ENCODE peak calls at places on chromosomes 6 and 20, in seven cellular contexts. N, H, R, J, M, B and Z are unnamed samples.

GRCh38 chr6:108876929-108877775 is 28.9 kb downstream of the ARMC2 start:
- DNase-seq in N (peak), H (no peak), R (peak), J (peak), M (peak), B (no peak), Z (no peak)

GRCh38 chr6:169780571-169781091 is 29.2 kb downstream of the ERMARD start:
- DNase-seq in N (peak), H (no peak), R (no peak), J (no peak), M (no peak), B (no peak), Z (peak)

GRCh38 chr6:143598466-143599080 is 79.2 kb upstream of the PHACTR2 start:
- DNase-seq in N (no peak), H (no peak), R (no peak), J (peak), M (no peak), B (no peak), Z (no peak)

GRCh38 chr20:44582321-44583025 is at the start of gene PKIG:
- DNase-seq in N (peak), H (no peak), R (peak), J (no peak), M (peak), B (no peak), Z (no peak)

GRCh38 chr6:98116513-98116912 is 717.9 kb upstream of the POU3F2 start:
- DNase-seq in N (no peak), H (no peak), R (no peak), J (no peak), M (no peak), B (no peak), Z (no peak)

GRCh38 chr20:46348231-46348803 is 40.0 kb upstream of the CDH22 start:
- DNase-seq in N (peak), H (peak), R (peak), J (no peak), M (peak), B (no peak), Z (no peak)

GRCh38 chr6:83824388-83824801 is 28.8 kb upstream of the RIPPLY2 start:
- DNase-seq in N (peak), H (no peak), R (peak), J (no peak), M (no peak), B (no peak), Z (no peak)

GRCh38 chr20:62742550-62742949 is 33.9 kb downstream of the NTSR1 start:
- DNase-seq in N (no peak), H (no peak), R (no peak), J (peak), M (no peak), B (no peak), Z (no peak)

GRCh38 chr20:54061106-54061881 is 9.1 kb downstream of the BCAS1 start:
- DNase-seq in N (peak), H (no peak), R (peak), J (no peak), M (peak), B (no peak), Z (no peak)

GRCh38 chr6:76162811-76163210 is 90.3 kb upstream of the IMPG1 start:
- DNase-seq in N (no peak), H (no peak), R (no peak), J (no peak), M (no peak), B (no peak), Z (no peak)

GRCh38 chr6:158377866-158378265 is 65.6 kb downstream of the TULP4 start:
- DNase-seq in N (peak), H (no peak), R (peak), J (no peak), M (no peak), B (no peak), Z (no peak)

GRCh38 chr20:44714701-44715494 is at the start of gene CCN5:
- DNase-seq in N (peak), H (peak), R (peak), J (peak), M (peak), B (no peak), Z (peak)

GRCh38 chr6:12026120-12026519 is 14.0 kb downstream of the HIVEP1 start:
- DNase-seq in N (no peak), H (no peak), R (no peak), J (no peak), M (no peak), B (no peak), Z (no peak)

GRCh38 chr6:16754864-16755263 is 6.4 kb downstream of the ATXN1 start:
- DNase-seq in N (no peak), H (no peak), R (no peak), J (no peak), M (no peak), B (no peak), Z (no peak)

GRCh38 chr20:35742741-35743523 is 872 bp upstream of the RBM39 start:
- DNase-seq in N (peak), H (peak), R (peak), J (no peak), M (no peak), B (no peak), Z (no peak)

GRCh38 chr20:36251426-36251825 is 15.1 kb downstream of the AAR2 start:
- DNase-seq in N (no peak), H (no peak), R (no peak), J (no peak), M (no peak), B (no peak), Z (no peak)

GRCh38 chr20:59603727-59604608 is at the start of gene PHACTR3:
- DNase-seq in N (no peak), H (no peak), R (no peak), J (peak), M (no peak), B (no peak), Z (no peak)

GRCh38 chr6:14231546-14232280 is 114.1 kb downstream of the CD83 start:
- DNase-seq in N (no peak), H (no peak), R (peak), J (no peak), M (no peak), B (no peak), Z (no peak)

GRCh38 chr6:16769986-16770376 is 8.7 kb upstream of the ATXN1 start:
- DNase-seq in N (peak), H (peak), R (peak), J (no peak), M (peak), B (no peak), Z (no peak)

GRCh38 chr6:165913676-165914570 is 250.9 kb upstream of the PDE10A start:
- DNase-seq in N (peak), H (no peak), R (no peak), J (no peak), M (no peak), B (no peak), Z (no peak)

GRCh38 chr6:70423189-70424133 is 10.2 kb downstream of the FAM135A start:
- DNase-seq in N (no peak), H (no peak), R (no peak), J (no peak), M (no peak), B (no peak), Z (no peak)

GRCh38 chr6:87702589-87702945 is 534 bp upstream of the AKIRIN2 start:
- DNase-seq in N (peak), H (no peak), R (peak), J (no peak), M (no peak), B (no peak), Z (no peak)

GRCh38 chr6:707576-708236 is 14.8 kb upstream of the EXOC2 start:
- DNase-seq in N (peak), H (no peak), R (no peak), J (no peak), M (no peak), B (no peak), Z (no peak)

GRCh38 chr6:45679631-45680030 is 301.9 kb upstream of the SUPT3H start:
- DNase-seq in N (no peak), H (no peak), R (no peak), J (no peak), M (no peak), B (no peak), Z (no peak)

GRCh38 chr6:121460170-121460569 is 24.7 kb downstream of the GJA1 start:
- DNase-seq in N (no peak), H (no peak), R (no peak), J (no peak), M (no peak), B (no peak), Z (no peak)

GRCh38 chr6:37867756-37868446 is 48.4 kb downstream of the ZFAND3 start:
- DNase-seq in N (no peak), H (no peak), R (no peak), J (no peak), M (no peak), B (no peak), Z (no peak)

GRCh38 chr20:8777866-8778265 is 291.0 kb upstream of the PLCB4 start:
- DNase-seq in N (peak), H (no peak), R (no peak), J (no peak), M (no peak), B (no peak), Z (no peak)

GRCh38 chr6:149545754-149546471 is at the start of gene PPIL4:
- DNase-seq in N (peak), H (peak), R (peak), J (peak), M (peak), B (peak), Z (peak)

GRCh38 chr6:5151955-5152401 is 66.8 kb downstream of the PPP1R3G start:
- DNase-seq in N (peak), H (peak), R (peak), J (no peak), M (peak), B (no peak), Z (no peak)